ENCODE peak calls at places on chromosomes 5 and 9, in ten cellular contexts. H, Z, B, A, W, L, V, T, F and S are unnamed samples.

GRCh38 chr9:89911721-89912604 is 307.2 kb downstream of the GADD45G start:
- DNase-seq in W (no peak), T (no peak), A (peak; percentile 7), F (no peak), B (no peak), Z (no peak), H (no peak), L (no peak), V (no peak), S (no peak)

GRCh38 chr9:71760901-71761300 is 7.4 kb downstream of the CEMIP2 start:
- DNase-seq in Z (no peak), F (no peak), H (no peak), T (no peak), L (peak; percentile 58), W (no peak), A (no peak), V (no peak), B (no peak), S (no peak)

GRCh38 chr9:95316794-95317118 is 753 bp downstream of the FANCC start:
- DNase-seq in W (no peak), Z (no peak), V (peak; percentile 59), B (peak; percentile 69), T (peak; percentile 75), L (peak; percentile 90), A (peak; percentile 50), H (no peak), F (peak; percentile 49), S (peak; percentile 80)

GRCh38 chr9:90641868-90642558 is 611 bp downstream of the DIRAS2 start:
- DNase-seq in A (no peak), H (no peak), B (no peak), V (no peak), W (no peak), T (no peak), F (no peak), L (no peak), Z (no peak), S (no peak)

GRCh38 chr9:134617246-134617645 is 24.4 kb upstream of the COL5A1 start:
- DNase-seq in H (no peak), B (no peak), W (no peak), A (no peak), V (no peak), F (peak; percentile 5), Z (no peak), L (no peak), T (no peak), S (peak; percentile 47)

GRCh38 chr9:110256392-110257096 is at the start of gene TXN:
- DNase-seq in L (peak; percentile 89), W (no peak), Z (peak; percentile 72), F (peak; percentile 79), T (peak; percentile 91), A (peak; percentile 87), H (peak; percentile 53), V (peak; percentile 92), B (peak; percentile 96), S (peak; percentile 87)

GRCh38 chr9:4490705-4491620 is 695 bp downstream of the SLC1A1 start:
- DNase-seq in A (no peak), B (peak; percentile 24), H (no peak), Z (no peak), F (no peak), V (no peak), T (peak; percentile 38), W (no peak), L (no peak), S (no peak)

GRCh38 chr9:109118802-109119438 is 827 bp downstream of the TMEM245 start:
- DNase-seq in T (no peak), L (peak; percentile 16), V (peak; percentile 31), W (no peak), B (peak; percentile 26), H (no peak), A (peak; percentile 15), Z (no peak), F (no peak), S (no peak)

GRCh38 chr5:167998148-167998767 is 293.2 kb upstream of the WWC1 start:
- DNase-seq in H (no peak), A (peak; percentile 6), L (no peak), B (no peak), V (no peak), W (peak; percentile 49), F (no peak), T (no peak), Z (no peak), S (no peak)

GRCh38 chr5:35954175-35954574 is 15.8 kb upstream of the CAPSL start:
- DNase-seq in W (no peak), T (no peak), L (no peak), V (peak; percentile 47), B (no peak), H (no peak), Z (no peak), A (no peak), F (no peak), S (no peak)

GRCh38 chr5:126619781-126620180 is 19.0 kb downstream of the PHAX start:
- DNase-seq in T (no peak), W (no peak), A (no peak), V (no peak), B (no peak), H (no peak), Z (no peak), F (no peak), L (no peak), S (no peak)

GRCh38 chr5:555058-555623 is 30.9 kb upstream of the SLC9A3 start:
- DNase-seq in L (peak; percentile 59), F (peak; percentile 10), Z (no peak), T (no peak), H (no peak), B (no peak), W (no peak), A (no peak), V (no peak), S (peak; percentile 67)

GRCh38 chr9:75147638-75148037 is 59.3 kb downstream of the OSTF1 start:
- DNase-seq in T (peak; percentile 22), V (no peak), F (no peak), Z (no peak), W (no peak), B (peak; percentile 30), A (peak; percentile 19), L (no peak), H (no peak), S (no peak)

GRCh38 chr9:90458485-90458884 is 184.1 kb downstream of the DIRAS2 start:
- DNase-seq in B (no peak), W (no peak), T (no peak), A (no peak), Z (no peak), H (no peak), L (no peak), F (no peak), V (no peak), S (no peak)

GRCh38 chr5:160133071-160133917 is 14.0 kb upstream of the PWWP2A start:
- DNase-seq in B (no peak), F (no peak), L (peak; percentile 27), W (no peak), A (no peak), Z (no peak), V (no peak), T (no peak), H (no peak), S (peak; percentile 69)

GRCh38 chr5:6353602-6354001 is 24.7 kb downstream of the MED10 start:
- DNase-seq in V (no peak), Z (no peak), T (no peak), L (no peak), H (no peak), F (no peak), A (no peak), W (no peak), B (no peak), S (no peak)

GRCh38 chr9:2621678-2622360 is at the start of gene VLDLR:
- DNase-seq in Z (no peak), B (peak; percentile 33), H (no peak), W (no peak), F (peak; percentile 45), V (peak; percentile 48), T (peak; percentile 57), A (peak; percentile 17), L (peak; percentile 77), S (peak; percentile 73)

GRCh38 chr5:84436866-84437265 is 52.2 kb upstream of the EDIL3 start:
- DNase-seq in L (no peak), A (peak; percentile 66), W (no peak), F (no peak), B (no peak), H (no peak), Z (no peak), T (no peak), V (no peak), S (no peak)
- TF ChIP-seq CTCF in L (no peak), A (no peak), W (no peak), F (no peak), B (no peak), H (no peak), Z (no peak), T (no peak), V (no peak), S (no peak)

DNA sequence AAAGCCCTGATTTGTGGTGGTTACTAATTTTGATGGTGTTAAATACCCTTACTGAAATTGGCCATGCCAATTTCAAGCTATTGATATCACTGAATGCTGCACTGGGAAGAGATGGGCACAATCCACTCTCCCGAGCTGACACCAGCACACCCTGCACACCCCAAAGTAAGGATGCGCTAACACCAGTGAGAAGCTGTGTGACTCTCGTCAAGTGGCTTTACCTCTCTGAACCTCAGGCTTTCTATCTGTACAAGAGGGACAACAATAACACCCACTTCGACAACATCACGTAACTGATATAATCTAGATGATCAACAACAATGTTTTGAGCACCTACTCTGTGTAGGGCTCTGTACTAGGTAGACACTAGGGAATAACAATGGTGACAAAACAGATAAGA is 8.0 kb upstream of the AKNA start:
- DNase-seq in W (no peak), L (no peak), B (no peak), F (no peak), V (no peak), H (no peak), Z (no peak), A (no peak), T (no peak), S (no peak)
- TF ChIP-seq CTCF in W (no peak), L (no peak), B (no peak), F (no peak), V (no peak), H (no peak), Z (no peak), A (no peak), T (no peak), S (no peak)

DNA sequence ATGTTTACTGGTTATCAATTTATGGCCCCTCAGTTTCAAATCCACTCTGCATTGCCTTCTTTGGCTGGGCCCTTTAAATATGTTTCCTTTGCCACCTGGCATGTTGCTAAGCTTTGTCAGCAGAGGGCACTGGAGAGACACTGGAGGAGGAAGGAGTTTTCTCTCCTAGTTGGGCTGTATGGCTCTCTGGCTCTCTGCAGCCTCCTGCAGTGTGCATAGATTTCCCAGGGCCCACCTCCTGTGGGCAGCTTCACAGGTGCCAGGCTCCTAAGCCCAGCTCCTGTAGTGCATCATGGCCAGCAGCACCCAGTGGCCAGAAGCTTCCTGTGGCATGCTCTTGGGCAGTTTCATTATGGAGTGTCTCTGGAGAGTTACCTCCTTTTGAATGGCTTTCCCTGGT is 23.3 kb downstream of the CAVIN4 start:
- DNase-seq in A (peak; percentile 55), Z (peak; percentile 15), V (peak; percentile 54), B (peak; percentile 61), T (peak; percentile 42), W (no peak), H (peak; percentile 41), L (peak; percentile 61), F (no peak), S (no peak)
- TF ChIP-seq CTCF in A (peak; percentile 68), Z (peak; percentile 29), V (peak; percentile 68), B (peak; percentile 76), T (peak; percentile 83), W (peak; percentile 76), H (peak; percentile 80), L (peak; percentile 52), F (peak; percentile 38), S (peak; percentile 73)

GRCh38 chr9:11149065-11149464 is 536.3 kb upstream of the PTPRD start:
- DNase-seq in B (no peak), T (no peak), W (no peak), F (no peak), H (no peak), A (no peak), L (peak; percentile 44), Z (no peak), V (no peak), S (no peak)
- TF ChIP-seq CTCF in B (no peak), T (no peak), W (peak; percentile 14), F (no peak), H (no peak), A (no peak), L (no peak), Z (no peak), V (no peak), S (no peak)